ENCODE peak calls at places on chromosome 12, in seven cellular contexts. X is H7, W is kidney epithelial cell, U is aorta, A is fibroblast of lung, N is endodermal cell, C is H9. L is an unnamed sample. For H3K27me3, the result is how much of the 10 kb centered on the place peaks cover.

GRCh38 chr12:6106208-6106607 is 18.3 kb downstream of the VWF start:
- DNase-seq in X (no peak), W (no peak), U (no peak), A (no peak), N (no peak), C (no peak), L (no peak)

GRCh38 chr12:69239922-69240624 is 704 bp downstream of the CPSF6 start:
- DNase-seq in X (peak), W (no peak), U (peak), A (peak), N (peak), C (peak), L (peak)

GRCh38 chr12:12487490-12487889 is 75.2 kb downstream of the DUSP16 start:
- DNase-seq in X (no peak), W (no peak), U (no peak), A (no peak), N (no peak), C (no peak), L (no peak)

GRCh38 chr12:57899010-57899662 is 42.2 kb upstream of the ATP23 start:
- DNase-seq in X (no peak), W (no peak), U (peak), A (peak), N (peak), C (no peak), L (peak)

GRCh38 chr12:26721800-26722199 is 111.2 kb downstream of the ITPR2 start:
- DNase-seq in X (no peak), W (no peak), U (no peak), A (peak), N (no peak), C (no peak), L (peak)

GRCh38 chr12:124667671-124668337 is 100.4 kb upstream of the NCOR2 start:
- DNase-seq in X (no peak), W (no peak), U (no peak), A (no peak), N (no peak), C (no peak), L (no peak)

GRCh38 chr12:109999983-110000505 is 814 bp downstream of the ANKRD13A start:
- DNase-seq in X (no peak), W (no peak), U (peak), A (peak), N (peak), C (no peak), L (peak)

GRCh38 chr12:12507121-12507520 is 55.5 kb downstream of the DUSP16 start:
- DNase-seq in X (no peak), W (no peak), U (no peak), A (no peak), N (no peak), C (no peak), L (no peak)

GRCh38 chr12:48454675-48455074 is 17.7 kb upstream of the ANP32D start:
- DNase-seq in X (no peak), W (no peak), U (no peak), A (no peak), N (no peak), C (no peak), L (peak)

GRCh38 chr12:27575099-27575779 is 51.2 kb downstream of the PPFIBP1 start:
- DNase-seq in X (no peak), W (no peak), U (no peak), A (peak), N (no peak), C (no peak), L (no peak)

GRCh38 chr12:78804262-78804661 is 60.3 kb upstream of the SYT1 start:
- DNase-seq in X (no peak), W (no peak), U (peak), A (no peak), N (no peak), C (no peak), L (no peak)

GRCh38 chr12:52082026-52082667 is 2.6 kb downstream of the SMIM41 start:
- DNase-seq in X (peak), W (no peak), U (peak), A (peak), N (peak), C (peak), L (no peak)

GRCh38 chr12:83346333-83346732 is 659.6 kb downstream of the TMTC2 start:
- DNase-seq in X (no peak), W (no peak), U (no peak), A (no peak), N (no peak), C (no peak), L (no peak)

GRCh38 chr12:80648866-80649265 is 58.6 kb upstream of the MYF6 start:
- DNase-seq in X (no peak), W (no peak), U (no peak), A (peak), N (no peak), C (no peak), L (peak)

GRCh38 chr12:44286336-44286735 is 450.5 kb downstream of the TMEM117 start:
- DNase-seq in X (no peak), W (no peak), U (no peak), A (peak), N (no peak), C (no peak), L (peak)

GRCh38 chr12:51887476-51888315 is at the start of gene ANKRD33:
- DNase-seq in X (peak), W (no peak), U (no peak), A (peak), N (peak), C (peak), L (peak)

GRCh38 chr12:109596418-109597244 is 23.0 kb downstream of the MVK start:
- DNase-seq in X (peak), W (no peak), U (no peak), A (no peak), N (peak), C (peak), L (no peak)

GRCh38 chr12:15205341-15206010 is 15.7 kb downstream of the RERG start:
- DNase-seq in X (no peak), W (no peak), U (no peak), A (no peak), N (no peak), C (no peak), L (no peak)

GRCh38 chr12:117064049-117064448 is 35.2 kb downstream of the TESC start:
- DNase-seq in X (no peak), W (no peak), U (no peak), A (no peak), N (no peak), C (no peak), L (no peak)

GRCh38 chr12:6961695-6962284 is 8.7 kb downstream of the PHB2 start:
- DNase-seq in X (peak), W (no peak), U (peak), A (peak), N (peak), C (peak), L (peak)

GRCh38 chr12:3333583-3333982 is 157.4 kb upstream of the PRMT8 start:
- DNase-seq in X (peak), W (no peak), U (peak), A (no peak), N (peak), C (peak), L (no peak)

GRCh38 chr12:108701779-108702435 is 29.4 kb downstream of the CORO1C start:
- DNase-seq in X (no peak), W (no peak), U (no peak), A (no peak), N (no peak), C (no peak), L (peak)

GRCh38 chr12:132489078-132489601 is 811 bp upstream of the FBRSL1 start:
- DNase-seq in X (no peak), W (no peak), U (no peak), A (no peak), N (no peak), C (no peak), L (peak)

GRCh38 chr12:132491349-132491663 is 1.4 kb downstream of the FBRSL1 start:
- DNase-seq in X (no peak), W (no peak), U (no peak), A (no peak), N (no peak), C (no peak), L (no peak)

GRCh38 chr12:132488127-132489077 is 1.5 kb upstream of the FBRSL1 start:
- DNase-seq in X (peak), W (no peak), U (no peak), A (no peak), N (no peak), C (no peak), L (no peak)

GRCh38 chr12:132490481-132491348 is 764 bp downstream of the FBRSL1 start:
- DNase-seq in X (peak), W (no peak), U (no peak), A (no peak), N (peak), C (no peak), L (peak)

GRCh38 chr12:132489602-132490239 is at the start of gene FBRSL1:
- DNase-seq in X (peak), W (peak), U (peak), A (peak), N (peak), C (peak), L (peak)
- H3K27me3 ChIP-seq in X (under half), W (under half), U (under half), A (under half), N (under half), C (under half), L (under half)

DNA sequence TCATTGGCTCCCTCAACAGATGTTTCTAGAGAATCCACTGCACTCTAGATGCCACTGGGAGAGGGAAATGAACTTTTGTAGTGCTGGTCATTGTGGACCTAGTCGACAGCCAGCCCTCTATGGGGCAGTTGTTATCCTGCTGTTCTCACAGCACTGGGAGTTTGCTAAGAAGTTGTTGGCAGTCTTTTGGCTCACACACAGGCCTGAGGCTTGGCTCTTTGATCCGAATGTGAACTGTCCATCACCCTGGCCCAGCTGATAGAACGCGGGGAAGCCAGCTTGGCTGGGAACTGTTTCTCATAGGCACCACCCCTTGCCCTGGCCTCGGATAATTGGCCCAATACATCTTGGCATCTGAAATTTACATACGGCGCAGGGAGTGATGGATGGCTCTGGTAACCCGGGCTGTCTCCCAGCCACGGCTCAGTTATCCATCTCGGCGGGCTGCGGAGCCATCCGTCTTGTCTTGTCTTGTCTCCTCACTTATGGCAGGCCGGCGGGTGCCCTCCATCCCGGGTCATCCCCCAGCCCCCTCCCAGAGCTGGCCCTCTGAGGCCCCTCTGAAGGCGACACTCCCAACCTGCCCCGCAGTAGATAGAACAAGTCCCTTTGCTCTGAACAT is 164.1 kb downstream of the PHETA1 start:
- DNase-seq in X (no peak), W (no peak), U (no peak), A (no peak), N (no peak), C (no peak), L (no peak)
- H3K27me3 ChIP-seq in X (under half), W (under half), U (under half), A (under half), N (under half), C (under half), L (under half)

DNA sequence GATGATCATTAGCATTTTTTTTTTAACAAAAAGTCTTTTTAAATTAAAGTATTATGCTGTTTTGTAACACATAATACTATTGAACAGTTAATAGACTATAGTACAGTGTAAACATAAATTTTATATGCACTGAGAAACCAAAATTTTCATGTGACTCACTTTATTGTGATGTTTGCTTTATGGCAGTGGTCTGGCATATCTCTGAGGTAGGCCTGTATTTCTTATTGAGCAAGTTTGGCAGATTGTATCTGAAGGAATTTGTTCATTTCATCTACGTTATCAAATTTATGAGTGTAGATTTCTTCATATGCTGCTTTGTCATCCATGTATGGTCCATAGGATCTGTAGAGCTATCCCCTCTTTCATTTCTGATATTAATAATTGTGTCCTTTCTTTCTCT is 78.8 kb upstream of the PDE3A start:
- DNase-seq in X (no peak), W (no peak), U (no peak), A (no peak), N (no peak), C (no peak), L (no peak)
- H3K27me3 ChIP-seq in X (under half), W (under half), U (under half), A (under half), N (under half), C (under half), L (under half)

DNA sequence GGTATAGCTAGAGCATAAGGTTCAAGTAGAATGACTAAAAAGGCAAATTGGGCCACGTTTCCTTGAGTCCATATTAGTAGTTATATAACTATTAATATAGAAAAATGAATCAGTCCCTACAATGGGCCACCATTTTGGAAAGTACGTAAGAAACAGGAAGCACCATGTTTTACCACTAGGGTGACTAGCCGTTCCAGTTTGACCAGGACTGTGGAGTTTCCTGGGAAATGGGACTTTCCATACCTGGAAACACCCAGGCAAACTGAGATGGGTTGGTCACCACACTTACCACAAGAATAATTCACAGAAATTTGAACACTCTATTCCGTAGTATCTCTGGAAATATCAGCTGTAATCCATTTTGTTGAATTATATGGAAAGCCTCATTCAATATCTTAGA is 2.1 kb upstream of the MAGOHB start:
- DNase-seq in X (no peak), W (no peak), U (no peak), A (no peak), N (no peak), C (no peak), L (no peak)
- H3K27me3 ChIP-seq in X (under half), W (under half), U (under half), A (under half), N (under half), C (under half), L (under half)

GRCh38 chr12:132596016-132596415 is 14.4 kb downstream of the LRCOL1 start:
- DNase-seq in X (peak), W (no peak), U (no peak), A (peak), N (peak), C (no peak), L (peak)
- H3K27me3 ChIP-seq in X (under half), W (under half), U (under half), A (under half), N (half or more), C (under half), L (under half)

L was measured in GM23248.